ENCODE peak calls at places on chromosomes 16 and 17, in four cellular contexts. A is tibial nerve, H is AG04450, U is small intestine. M is an unnamed sample.

GRCh38 chr16:77790964-77791363 is 2.6 kb downstream of the VAT1L start:
- DNase-seq in A (no peak), U (no peak), H (no peak), M (no peak)

GRCh38 chr17:40021471-40021961 is 6.3 kb downstream of the CSF3 start:
- DNase-seq in A (no peak), H (no peak), U (no peak), M (no peak)

GRCh38 chr16:89456412-89456811 is 33.9 kb downstream of the ANKRD11 start:
- DNase-seq in U (no peak), A (no peak), H (no peak), M (no peak)

GRCh38 chr17:82287849-82288601 is 14.5 kb upstream of the CSNK1D start:
- DNase-seq in A (no peak), H (peak; percentile 48), U (peak; percentile 99), M (peak; percentile 96)

GRCh38 chr17:70552230-70552981 is 383.1 kb downstream of the KCNJ2 start:
- DNase-seq in A (peak; percentile 35), U (peak; percentile 48), H (no peak), M (no peak)

GRCh38 chr16:72434159-72434558 is 262.2 kb upstream of the PMFBP1 start:
- DNase-seq in H (no peak), A (no peak), U (no peak), M (peak; percentile 11)

GRCh38 chr16:2009302-2009711 is 314 bp downstream of the ZNF598 start:
- DNase-seq in A (no peak), U (peak; percentile 21), H (no peak), M (no peak)

GRCh38 chr17:7850970-7851437 is 3.9 kb upstream of the TMEM88 start:
- DNase-seq in H (no peak), A (no peak), U (no peak), M (no peak)

GRCh38 chr17:81822996-81823799 is 9.9 kb downstream of the MCRIP1 start:
- DNase-seq in H (no peak), U (no peak), A (no peak), M (no peak)

GRCh38 chr16:27600386-27600785 is 50.4 kb downstream of the KATNIP start:
- DNase-seq in A (no peak), U (no peak), H (no peak), M (no peak)

GRCh38 chr16:404971-405486 is 3.3 kb downstream of the DECR2 start:
- DNase-seq in A (no peak), U (no peak), H (no peak), M (no peak)
- H3K4me3 ChIP-seq in A (no peak overlapping the region), U (no peak overlapping the region), H (no peak overlapping the region), M (no peak overlapping the region)

DNA sequence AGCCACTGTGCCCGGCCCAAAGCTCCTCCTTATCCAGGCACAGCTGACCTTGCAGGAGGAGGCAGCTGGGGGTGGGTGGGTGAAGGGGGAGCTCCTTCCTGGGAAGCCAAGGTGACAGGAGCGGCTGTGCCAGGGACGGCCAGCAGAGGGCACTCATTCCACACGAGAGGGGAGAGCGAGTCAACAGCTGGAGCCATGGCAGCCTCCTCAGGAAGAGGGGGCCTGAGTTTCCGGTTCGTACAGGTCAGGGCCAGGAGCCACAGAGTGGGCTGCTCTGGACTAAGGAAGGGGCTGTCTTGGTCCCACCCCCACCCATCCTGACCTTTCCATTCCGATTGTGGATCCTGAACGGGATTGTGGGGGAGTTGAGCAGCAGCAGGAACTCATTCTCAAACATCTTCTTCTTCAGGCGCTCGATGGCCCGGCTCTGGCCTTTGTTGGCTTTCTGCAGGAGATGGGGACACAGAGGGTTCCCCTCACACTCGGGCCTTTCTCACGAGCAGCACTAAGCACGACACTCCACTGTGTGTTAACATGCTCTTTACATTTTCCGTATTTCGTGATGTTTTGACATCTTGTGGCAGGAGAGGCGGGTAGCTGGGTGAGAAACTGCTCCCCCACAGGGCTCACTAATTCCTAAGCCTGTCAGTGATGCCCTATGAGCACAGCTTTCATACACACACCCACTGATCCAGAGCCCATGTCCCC is 61.6 kb downstream of the TIMM22 start:
- DNase-seq in U (peak; percentile 62), A (peak; percentile 32), H (no peak), M (peak; percentile 66)
- H3K4me3 ChIP-seq in U (no peak overlapping the region), A (no peak overlapping the region), H (no peak overlapping the region), M (no peak overlapping the region)

GRCh38 chr17:78186689-78187595 is at the start of the genes AFMID and TK1:
- DNase-seq in H (peak; percentile 93), A (peak; percentile 94), U (peak; percentile 99), M (peak; percentile 100)

GRCh38 chr17:78185981-78186688 is 717 bp downstream of the TK1 start:
- DNase-seq in A (no peak), U (peak; percentile 61), H (no peak), M (peak; percentile 87)

GRCh38 chr17:78182504-78182903 is 4.3 kb downstream of the TK1 start:
- DNase-seq in U (no peak), H (no peak), A (no peak), M (no peak)

GRCh38 chr17:78184311-78184710 is 2.5 kb downstream of the TK1 start:
- DNase-seq in H (no peak), A (no peak), U (no peak), M (no peak)

GRCh38 chr17:78184868-78185267 is 2.0 kb downstream of the TK1 start:
- DNase-seq in H (no peak), U (no peak), A (no peak), M (no peak)
- H3K4me3 ChIP-seq in H (no peak overlapping the region), U (no peak overlapping the region), A (no peak overlapping the region), M (no peak overlapping the region)

GRCh38 chr17:45261577-45262515 is at the start of gene SPATA32:
- DNase-seq in A (no peak), H (no peak), U (peak; percentile 71), M (no peak)
- H3K4me3 ChIP-seq in A (peak within 1 kb of the TSS; percentile 61), H (peak within 1 kb of the TSS; percentile 56), U (peak within 1 kb of the TSS; percentile 54), M (peak within 1 kb of the TSS; percentile 34)

DNA sequence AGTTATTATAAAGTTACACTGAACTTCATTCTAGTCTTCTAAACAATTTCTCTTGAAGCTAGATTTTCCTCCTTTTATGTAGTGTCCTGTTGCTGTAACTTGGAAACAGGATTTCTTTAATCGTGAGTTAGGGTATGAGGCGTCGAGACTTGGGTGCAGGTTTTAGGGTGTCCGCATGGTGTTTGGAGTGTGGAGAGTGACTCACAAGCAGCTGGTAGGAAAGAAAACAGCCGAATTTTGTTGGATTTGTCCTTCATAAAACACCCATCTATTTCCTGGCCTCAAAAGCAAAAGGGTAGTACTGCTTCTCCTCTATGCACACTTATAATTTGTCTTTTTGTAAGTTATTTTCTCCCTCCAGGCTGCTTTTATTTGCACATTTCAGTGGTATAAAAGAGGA is 1.6 kb downstream of the RPTOR start:
- DNase-seq in U (no peak), H (no peak), A (no peak), M (no peak)
- H3K4me3 ChIP-seq in U (no peak overlapping the region), H (peak overlapping the region; percentile 95), A (no peak overlapping the region), M (no peak overlapping the region)